ENCODE peak calls at places on chromosomes 12 and 14, in four cellular contexts. Y, K, W and D are unnamed samples.

GRCh38 chr12:131808744-131809371 is 19.3 kb upstream of the MMP17 start:
- DNase-seq in Y (no peak), K (peak; percentile 48), W (no peak), D (no peak)

GRCh38 chr14:88036422-88036821 is 31.5 kb downstream of the GPR65 start:
- DNase-seq in Y (no peak), K (no peak), W (no peak), D (no peak)

GRCh38 chr14:105095236-105095805 is 30.1 kb upstream of the GPR132 start:
- DNase-seq in Y (no peak), K (no peak), W (no peak), D (no peak)

GRCh38 chr12:25689996-25690501 is 137.0 kb upstream of the LMNTD1 start:
- DNase-seq in Y (no peak), K (no peak), W (no peak), D (peak; percentile 28)

GRCh38 chr12:89768586-89769482 is 60.2 kb upstream of the ATP2B1 start:
- DNase-seq in Y (no peak), K (no peak), W (peak; percentile 98), D (no peak)

GRCh38 chr12:130525384-130526172 is 187.9 kb downstream of the PIWIL1 start:
- DNase-seq in Y (no peak), K (no peak), W (no peak), D (no peak)

GRCh38 chr12:1828863-1829262 is 8.5 kb downstream of the LRTM2 start:
- DNase-seq in Y (no peak), K (no peak), W (no peak), D (no peak)

GRCh38 chr14:99596772-99597171 is 7.2 kb downstream of the CCDC85C start:
- DNase-seq in Y (no peak), K (no peak), W (no peak), D (peak; percentile 80)

GRCh38 chr14:63438065-63438757 is 105.0 kb downstream of the PPP2R5E start:
- DNase-seq in Y (peak; percentile 73), K (peak; percentile 33), W (peak; percentile 83), D (peak; percentile 56)

GRCh38 chr12:6280053-6280469 is 30.4 kb upstream of the PLEKHG6 start:
- DNase-seq in Y (peak; percentile 53), K (peak; percentile 37), W (peak; percentile 68), D (peak; percentile 82)

GRCh38 chr14:101110729-101111619 is 207.5 kb upstream of the RTL1 start:
- DNase-seq in Y (no peak), K (peak; percentile 6), W (no peak), D (peak; percentile 6)

GRCh38 chr12:122891661-122892525 is 4.0 kb downstream of the VPS37B start:
- DNase-seq in Y (no peak), K (no peak), W (peak; percentile 55), D (peak; percentile 62)

GRCh38 chr12:1289371-1290155 is 298.5 kb downstream of the ERC1 start:
- DNase-seq in Y (no peak), K (no peak), W (no peak), D (no peak)

GRCh38 chr14:84064756-84065155 is 1465.2 kb upstream of the FLRT2 start:
- DNase-seq in Y (no peak), K (no peak), W (no peak), D (no peak)

GRCh38 chr12:72586456-72586855 is 314.3 kb downstream of the TRHDE start:
- DNase-seq in Y (no peak), K (no peak), W (no peak), D (no peak)

GRCh38 chr12:103877934-103878510 is 37.0 kb upstream of the NT5DC3 start:
- DNase-seq in Y (no peak), K (peak; percentile 18), W (no peak), D (peak; percentile 66)

GRCh38 chr14:44149597-44149996 is 357.5 kb downstream of the FSCB start:
- DNase-seq in Y (no peak), K (no peak), W (no peak), D (no peak)

GRCh38 chr12:47811070-47811391 is 8.7 kb downstream of the HDAC7 start:
- DNase-seq in Y (no peak), K (no peak), W (no peak), D (no peak)

GRCh38 chr14:73741876-73742519 is 27.8 kb upstream of the PNMA1 start:
- DNase-seq in Y (no peak), K (no peak), W (no peak), D (peak; percentile 49)

GRCh38 chr12:26936559-26937442 is 980 bp downstream of the INTS13 start:
- DNase-seq in Y (no peak), K (no peak), W (no peak), D (no peak)

GRCh38 chr14:46734287-46734686 is 82.7 kb upstream of the RPL10L start:
- DNase-seq in Y (no peak), K (no peak), W (no peak), D (peak; percentile 46)

GRCh38 chr12:11653215-11653753 is 3.8 kb downstream of the ETV6 start:
- DNase-seq in Y (no peak), K (no peak), W (no peak), D (no peak)

GRCh38 chr12:101764393-101764792 is 25.1 kb upstream of the SYCP3 start:
- DNase-seq in Y (no peak), K (no peak), W (no peak), D (no peak)

GRCh38 chr12:65540140-65540539 is 261.7 kb downstream of the MSRB3 start:
- DNase-seq in Y (no peak), K (no peak), W (no peak), D (no peak)

GRCh38 chr14:47039336-47039735 is 387.8 kb upstream of the RPL10L start:
- DNase-seq in Y (no peak), K (no peak), W (no peak), D (no peak)

GRCh38 chr12:6551063-6551461 is 4.8 kb downstream of the IFFO1 start:
- DNase-seq in Y (peak; percentile 56), K (peak; percentile 88), W (no peak), D (no peak)

GRCh38 chr12:121810234-121810817 is 6.5 kb downstream of the SETD1B start:
- DNase-seq in Y (no peak), K (peak; percentile 13), W (no peak), D (no peak)

GRCh38 chr14:68936980-68937379 is 42.1 kb downstream of the ACTN1 start:
- DNase-seq in Y (no peak), K (no peak), W (no peak), D (no peak)

DNA sequence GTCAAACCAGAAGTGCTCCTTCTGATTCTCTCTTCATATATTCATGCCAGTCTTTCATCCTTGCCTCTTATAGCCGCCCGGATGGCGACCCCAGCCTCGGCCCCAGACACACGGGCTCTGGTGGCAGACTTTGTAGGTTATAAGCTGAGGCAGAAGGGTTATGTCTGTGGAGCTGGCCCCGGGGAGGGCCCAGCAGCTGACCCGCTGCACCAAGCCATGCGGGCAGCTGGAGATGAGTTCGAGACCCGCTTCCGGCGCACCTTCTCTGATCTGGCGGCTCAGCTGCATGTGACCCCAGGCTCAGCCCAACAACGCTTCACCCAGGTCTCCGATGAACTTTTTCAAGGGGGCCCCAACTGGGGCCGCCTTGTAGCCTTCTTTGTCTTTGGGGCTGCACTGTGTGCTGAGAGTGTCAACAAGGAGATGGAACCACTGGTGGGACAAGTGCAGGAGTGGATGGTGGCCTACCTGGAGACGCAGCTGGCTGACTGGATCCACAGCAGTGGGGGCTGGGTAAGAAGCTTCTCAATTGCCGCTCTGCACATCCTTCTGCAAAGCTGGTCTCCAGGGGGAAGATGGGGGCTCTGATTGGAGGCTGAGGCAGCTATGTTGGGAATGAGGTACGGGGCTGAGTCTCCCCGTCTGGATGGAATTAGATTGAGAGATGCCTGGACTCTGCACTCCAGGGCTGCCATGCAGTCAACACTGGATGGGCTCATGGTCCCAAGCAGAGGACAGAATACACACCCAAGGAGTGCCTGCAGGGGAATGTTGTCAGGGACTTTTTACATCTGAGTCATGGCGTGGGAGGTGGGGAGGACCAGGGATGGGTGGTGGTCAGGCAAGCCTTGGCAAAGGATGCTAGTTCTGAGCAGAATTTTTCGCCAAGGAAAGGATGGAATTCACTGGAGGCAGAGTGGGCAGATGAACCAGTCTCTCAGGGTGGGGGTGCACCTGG is 1.3 kb downstream of the BCL2L2 start:
- DNase-seq in Y (no peak), K (no peak), W (no peak), D (no peak)
- H3K27me3 ChIP-seq in Y (no peaks in the 10 kb centered on the region), K (no peaks in the 10 kb centered on the region), W (no peaks in the 10 kb centered on the region), D (no peaks in the 10 kb centered on the region)

GRCh38 chr12:3538691-3539030 is 47.7 kb downstream of the PRMT8 start:
- DNase-seq in Y (no peak), K (no peak), W (no peak), D (no peak)
- TF ChIP-seq CTCF in Y (no peak), K (no peak), W (no peak), D (no peak)

GRCh38 chr12:109714141-109714912 is 702 bp downstream of the FAM222A start:
- DNase-seq in Y (peak; percentile 59), K (peak; percentile 70), W (no peak), D (peak; percentile 73)
- H3K27me3 ChIP-seq in Y (peaks cover 13% of the 10 kb centered on the region), K (no peaks in the 10 kb centered on the region), W (peaks cover 14% of the 10 kb centered on the region), D (peaks cover 9% of the 10 kb centered on the region)

DNA sequence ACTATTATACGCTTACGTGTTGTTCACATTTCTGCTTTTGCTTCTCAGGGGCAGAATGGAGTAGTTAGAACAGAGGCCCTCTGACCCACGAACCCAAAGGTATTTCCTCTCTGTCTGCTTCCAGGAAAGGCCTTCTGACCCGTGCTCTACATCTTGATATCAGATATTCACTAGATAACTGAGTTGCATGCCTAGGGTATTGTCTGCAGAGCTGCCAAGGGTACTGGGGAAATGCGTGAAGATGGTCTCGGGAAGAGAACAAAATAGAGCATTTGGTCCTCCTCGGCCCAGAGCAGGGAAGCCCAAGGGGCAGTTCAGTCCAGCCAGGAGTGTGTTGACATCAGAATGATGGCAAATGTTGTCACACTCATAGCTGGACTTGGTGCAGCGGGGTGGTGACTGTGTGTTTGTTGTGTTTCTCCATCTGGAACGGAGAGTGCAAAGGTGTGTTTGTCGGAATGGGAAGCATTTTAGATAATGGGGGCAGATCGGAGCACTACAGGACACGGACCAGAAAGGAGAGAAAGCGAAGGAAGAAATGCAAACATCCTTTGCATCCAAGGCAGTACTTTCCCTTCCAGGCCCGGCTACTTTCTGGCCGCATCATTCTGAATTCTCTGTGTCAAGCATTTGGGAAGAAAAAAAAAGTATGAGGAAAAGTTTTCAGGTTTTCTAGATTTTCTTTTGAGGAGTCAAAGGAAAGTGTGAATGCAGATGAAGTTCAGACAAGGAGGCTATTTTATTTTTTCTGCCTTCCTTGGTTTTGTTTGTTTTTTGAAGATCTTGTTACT is 8.1 kb downstream of the GLT1D1 start:
- DNase-seq in Y (no peak), K (no peak), W (no peak), D (no peak)
- TF ChIP-seq CTCF in Y (no peak), K (no peak), W (no peak), D (no peak)

GRCh38 chr12:197347-197746 is 16.6 kb downstream of the SLC6A12 start:
- DNase-seq in Y (no peak), K (no peak), W (no peak), D (no peak)
- H3K27me3 ChIP-seq in Y (no peaks in the 10 kb centered on the region), K (no peaks in the 10 kb centered on the region), W (peaks cover 12% of the 10 kb centered on the region), D (no peaks in the 10 kb centered on the region)